ENCODE peak calls at places on chromosomes 3 and 15, in nine cellular contexts. Y is GM20000; G is germinal center; I is stimulated activated naive CD4-positive, alpha-beta T cell; X is HFF-Myc; T is H4; D is NCI-H460; F is AML-193; U is CD8-positive, alpha-beta memory T cell. S is an unnamed sample.

GRCh38 chr15:51708013-51708412 is 26.7 kb downstream of the SCG3 start:
- DNase-seq in I (no peak), G (no peak), F (no peak), Y (no peak), T (no peak), X (no peak), D (no peak), U (no peak), S (no peak)

GRCh38 chr3:159711560-159712333 is 276.9 kb upstream of the IL12A start:
- DNase-seq in I (no peak), F (no peak), T (peak; percentile 77), U (no peak), D (no peak), G (no peak), X (peak; percentile 72), Y (no peak), S (peak; percentile 98)

GRCh38 chr15:68524753-68525584 is 53.8 kb upstream of the CORO2B start:
- DNase-seq in U (no peak), D (no peak), T (no peak), G (no peak), I (no peak), Y (no peak), F (no peak), X (no peak), S (no peak)

GRCh38 chr3:28746990-28747389 is 398.4 kb upstream of the AZI2 start:
- DNase-seq in F (no peak), U (no peak), G (no peak), I (no peak), X (no peak), T (no peak), D (no peak), Y (no peak), S (no peak)

GRCh38 chr3:8739757-8740508 is 6.3 kb downstream of the CAV3 start:
- DNase-seq in U (no peak), F (no peak), Y (no peak), G (no peak), X (peak; percentile 67), D (no peak), T (peak; percentile 62), I (no peak), S (no peak)

GRCh38 chr3:149581681-149582349 is 76.0 kb downstream of the WWTR1 start:
- DNase-seq in I (no peak), D (peak; percentile 94), X (peak; percentile 62), Y (no peak), G (no peak), U (no peak), F (no peak), T (peak; percentile 94), S (no peak)

GRCh38 chr15:81595752-81596151 is 221.7 kb upstream of the TMC3 start:
- DNase-seq in G (no peak), Y (no peak), T (no peak), X (no peak), I (no peak), U (no peak), D (no peak), F (no peak), S (no peak)

GRCh38 chr3:150346956-150347863 is 60.9 kb upstream of the TSC22D2 start:
- DNase-seq in G (no peak), I (no peak), Y (no peak), F (no peak), U (no peak), D (no peak), X (peak; percentile 84), T (no peak), S (no peak)

GRCh38 chr15:41620536-41621199 is 39.5 kb upstream of the MGA start:
- DNase-seq in X (no peak), Y (peak; percentile 35), F (no peak), I (no peak), U (peak; percentile 8), G (no peak), T (no peak), D (no peak), S (no peak)

GRCh38 chr3:24128195-24129005 is 183.3 kb downstream of the NR1D2 start:
- DNase-seq in G (no peak), F (no peak), I (no peak), T (peak; percentile 13), Y (no peak), D (no peak), X (peak; percentile 81), U (no peak), S (no peak)

GRCh38 chr15:99435138-99435695 is 130.6 kb upstream of the MEF2A start:
- DNase-seq in T (no peak), I (no peak), G (no peak), X (no peak), Y (no peak), F (no peak), D (no peak), U (no peak), S (no peak)

GRCh38 chr3:49164983-49165720 is 979 bp downstream of the CCDC71 start:
- DNase-seq in Y (no peak), T (no peak), I (no peak), F (no peak), U (no peak), G (no peak), D (no peak), X (no peak), S (no peak)

GRCh38 chr3:126498936-126499335 is 18.6 kb downstream of the UROC1 start:
- DNase-seq in G (no peak), T (no peak), I (no peak), D (no peak), F (no peak), U (no peak), Y (no peak), X (no peak), S (no peak)

GRCh38 chr15:81289910-81290309 is 34.0 kb downstream of the STARD5 start:
- DNase-seq in D (no peak), Y (no peak), U (no peak), I (no peak), G (no peak), T (no peak), X (no peak), F (no peak), S (no peak)

GRCh38 chr3:98777801-98778220 is 14.7 kb downstream of the ST3GAL6 start:
- DNase-seq in T (no peak), X (peak; percentile 7), Y (no peak), D (no peak), U (no peak), I (no peak), F (no peak), G (no peak), S (no peak)

GRCh38 chr15:47803767-47804166 is 86.5 kb downstream of the SEMA6D start:
- DNase-seq in Y (no peak), X (no peak), G (no peak), D (no peak), U (no peak), I (no peak), F (no peak), T (no peak), S (no peak)

GRCh38 chr3:48232734-48233133 is 8.2 kb upstream of the ZNF589 start:
- DNase-seq in T (peak; percentile 61), Y (peak; percentile 64), I (peak; percentile 25), U (peak; percentile 55), X (peak; percentile 38), G (peak; percentile 57), D (peak; percentile 64), F (peak; percentile 83), S (peak; percentile 45)

GRCh38 chr15:73631915-73632669 is 1.1 kb downstream of the NPTN start:
- DNase-seq in D (no peak), U (peak; percentile 5), T (peak; percentile 33), Y (no peak), X (no peak), G (peak; percentile 25), I (no peak), F (peak; percentile 8), S (no peak)